ENCODE peak calls at places on chromosome 21, in four cellular contexts. E, T, U and H are unnamed samples.

GRCh38 chr21:8992731-8993174 is 1528.6 kb upstream of the TPTE start:
- DNase-seq in E (peak; percentile 44), T (no peak), U (no peak), H (peak; percentile 95)

GRCh38 chr21:44593598-44594405 is 1.5 kb upstream of the KRTAP10-6 start:
- DNase-seq in E (peak; percentile 67), T (no peak), U (no peak), H (peak; percentile 81)

GRCh38 chr21:36890086-36890485 is 76.4 kb downstream of the HLCS start:
- DNase-seq in E (no peak), T (no peak), U (no peak), H (no peak)

GRCh38 chr21:14072761-14073535 is 137.8 kb downstream of the LIPI start:
- DNase-seq in E (no peak), T (no peak), U (no peak), H (no peak)

GRCh38 chr21:35933466-35933865 is 126.9 kb downstream of the SETD4 start:
- DNase-seq in E (no peak), T (no peak), U (no peak), H (no peak)

GRCh38 chr21:37273440-37273839 is 6.3 kb upstream of the VPS26C start:
- DNase-seq in E (no peak), T (no peak), U (no peak), H (no peak)

GRCh38 chr21:37552496-37553399 is 186.2 kb downstream of the DYRK1A start:
- DNase-seq in E (no peak), T (no peak), U (no peak), H (no peak)

GRCh38 chr21:33844104-33844889 is 71.3 kb downstream of the ATP5PO start:
- DNase-seq in E (no peak), T (no peak), U (no peak), H (peak; percentile 40)

GRCh38 chr21:29176721-29177120 is 46.3 kb downstream of the MAP3K7CL start:
- DNase-seq in E (no peak), T (no peak), U (no peak), H (no peak)
- TF ChIP-seq ETV6 in E (no peak), T (no peak), U (no peak), H (no peak)

GRCh38 chr21:31351973-31352372 is 7.9 kb upstream of the TIAM1 start:
- DNase-seq in E (no peak), T (no peak), U (no peak), H (no peak)

GRCh38 chr21:31354122-31354521 is 10.1 kb upstream of the TIAM1 start:
- DNase-seq in E (no peak), T (no peak), U (no peak), H (no peak)

GRCh38 chr21:31352841-31353240 is 8.8 kb upstream of the TIAM1 start:
- DNase-seq in E (no peak), T (no peak), U (no peak), H (no peak)

GRCh38 chr21:31358148-31358547 is 14.1 kb upstream of the TIAM1 start:
- DNase-seq in E (no peak), T (no peak), U (no peak), H (no peak)

GRCh38 chr21:31354604-31355443 is 10.8 kb upstream of the TIAM1 start:
- DNase-seq in E (no peak), T (no peak), U (peak; percentile 51), H (no peak)
- TF ChIP-seq ETV6 in E (no peak), T (no peak), U (no peak), H (no peak)

DNA sequence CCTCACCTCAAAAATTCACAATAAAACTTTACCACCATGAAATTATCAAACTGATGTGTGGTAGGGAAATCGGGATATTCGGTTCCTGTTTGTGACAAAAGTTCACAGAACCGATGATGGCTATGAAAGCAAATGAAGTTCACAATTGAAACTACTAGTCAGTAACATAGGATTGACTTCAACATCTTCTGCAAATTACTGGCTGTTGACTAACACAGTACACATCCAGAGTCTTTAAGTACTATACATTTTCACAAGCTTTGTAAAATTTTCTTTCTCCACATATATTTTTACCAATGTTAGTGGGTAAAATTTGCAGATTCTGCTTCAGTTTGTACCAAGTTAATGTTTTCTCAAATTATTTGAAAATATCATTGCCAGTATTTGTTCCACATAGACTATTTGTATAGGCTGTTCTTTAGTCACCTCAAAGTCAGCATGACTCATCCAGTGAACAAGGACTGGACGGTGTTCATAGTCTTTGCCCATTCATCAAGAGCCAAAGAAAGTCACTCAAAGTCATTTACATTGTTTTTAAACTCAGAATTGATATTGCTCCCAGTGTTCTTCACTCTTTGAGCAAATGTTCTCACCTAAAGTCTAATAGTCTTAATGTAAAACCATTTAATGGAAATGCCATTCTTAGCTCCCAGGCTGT is 213.4 kb downstream of the USP25 start:
- DNase-seq in E (no peak), T (no peak), U (no peak), H (peak; percentile 26)
- TF ChIP-seq ETV6 in E (no peak), T (no peak), U (no peak), H (no peak)

DNA sequence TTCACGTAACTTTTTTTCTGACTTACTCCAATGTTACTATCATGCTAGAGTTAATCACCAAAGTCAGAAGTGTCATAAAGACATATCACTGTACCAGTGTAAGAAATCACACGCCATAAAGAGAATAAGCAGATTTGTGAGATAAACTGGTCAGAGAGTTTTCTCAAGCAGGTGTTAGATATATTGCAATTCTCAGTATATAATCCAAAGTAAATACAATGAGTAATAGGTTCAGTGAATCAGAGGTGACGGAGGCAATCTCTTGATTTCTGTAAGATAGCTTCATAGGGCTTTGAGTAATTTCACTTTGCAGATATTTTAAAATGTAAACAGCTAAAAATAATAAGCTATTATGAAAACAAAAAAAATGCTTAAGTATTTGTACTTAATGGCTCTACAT is 118.8 kb downstream of the USP25 start:
- DNase-seq in E (no peak), T (no peak), U (no peak), H (no peak)
- TF ChIP-seq ETV6 in E (no peak), T (no peak), U (no peak), H (no peak)

GRCh38 chr21:42438316-42439205 is 34.9 kb downstream of the UBASH3A start:
- DNase-seq in E (no peak), T (no peak), U (no peak), H (no peak)

GRCh38 chr21:42439284-42440186 is 35.8 kb downstream of the UBASH3A start:
- DNase-seq in E (no peak), T (no peak), U (no peak), H (no peak)

GRCh38 chr21:42441963-42442362 is 38.3 kb downstream of the UBASH3A start:
- DNase-seq in E (no peak), T (no peak), U (no peak), H (no peak)

GRCh38 chr21:42437786-42438185 is 34.1 kb downstream of the UBASH3A start:
- DNase-seq in E (no peak), T (peak; percentile 45), U (no peak), H (no peak)

GRCh38 chr21:42440187-42440792 is 36.6 kb downstream of the UBASH3A start:
- DNase-seq in E (no peak), T (no peak), U (peak; percentile 70), H (no peak)
- TF ChIP-seq ETV6 in E (no peak), T (no peak), U (no peak), H (no peak)

GRCh38 chr21:45818904-45819285 is 162.7 kb upstream of the COL6A1 start:
- DNase-seq in E (no peak), T (no peak), U (peak; percentile 21), H (peak; percentile 73)

GRCh38 chr21:45822002-45822397 is 159.6 kb upstream of the COL6A1 start:
- DNase-seq in E (no peak), T (no peak), U (no peak), H (no peak)

GRCh38 chr21:45821315-45822001 is 160.1 kb upstream of the COL6A1 start:
- DNase-seq in E (no peak), T (no peak), U (no peak), H (no peak)

GRCh38 chr21:45819478-45820170 is 161.9 kb upstream of the COL6A1 start:
- DNase-seq in E (no peak), T (no peak), U (no peak), H (no peak)

DNA sequence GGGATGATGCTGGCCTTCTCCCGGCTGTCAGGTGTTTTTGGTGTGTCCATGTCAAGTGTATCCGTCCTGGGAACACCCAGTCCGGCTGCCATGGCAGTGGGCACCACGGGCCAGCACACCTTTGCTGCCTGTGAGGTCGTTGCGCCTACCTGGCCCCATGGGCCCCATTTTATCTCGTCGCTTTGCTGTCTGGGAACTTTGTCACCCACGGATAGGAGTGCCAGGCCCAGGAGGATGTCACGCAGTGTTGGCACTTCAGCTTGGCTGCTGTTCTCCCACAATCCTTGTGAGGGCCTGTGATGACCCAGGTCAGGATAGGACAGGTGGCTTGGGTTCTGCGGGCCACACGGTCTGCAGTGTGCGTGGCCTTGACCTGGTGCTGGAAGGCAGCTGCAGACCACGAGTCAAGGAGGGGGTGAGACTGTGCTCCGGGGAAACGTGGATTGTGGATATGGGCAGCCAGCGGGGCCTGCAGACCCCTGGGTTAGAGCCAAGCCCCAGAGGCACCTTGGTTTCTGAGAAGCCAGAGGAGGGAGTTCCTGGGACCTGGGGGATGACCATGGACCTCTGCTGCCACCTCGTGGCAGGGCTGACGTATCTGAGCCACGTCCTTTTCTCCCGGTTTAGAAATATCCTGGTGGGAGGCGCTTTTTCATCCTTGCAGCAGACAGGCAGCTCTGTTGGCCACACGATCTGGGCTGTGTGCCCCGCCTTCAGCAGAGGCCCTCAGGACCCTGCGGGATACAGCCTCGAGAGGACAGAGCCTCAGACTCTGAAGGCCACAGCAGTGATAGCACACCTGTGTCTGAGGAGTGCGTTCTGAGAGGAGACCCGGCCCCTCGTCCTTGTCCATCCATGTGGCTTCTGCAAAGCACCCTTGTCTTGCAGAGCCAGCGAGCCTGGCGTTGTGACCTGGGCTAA is 161.1 kb upstream of the COL6A1 start:
- DNase-seq in E (peak; percentile 96), T (peak; percentile 89), U (no peak), H (peak; percentile 78)
- TF ChIP-seq ETV6 in E (no peak), T (no peak), U (no peak), H (no peak)

DNA sequence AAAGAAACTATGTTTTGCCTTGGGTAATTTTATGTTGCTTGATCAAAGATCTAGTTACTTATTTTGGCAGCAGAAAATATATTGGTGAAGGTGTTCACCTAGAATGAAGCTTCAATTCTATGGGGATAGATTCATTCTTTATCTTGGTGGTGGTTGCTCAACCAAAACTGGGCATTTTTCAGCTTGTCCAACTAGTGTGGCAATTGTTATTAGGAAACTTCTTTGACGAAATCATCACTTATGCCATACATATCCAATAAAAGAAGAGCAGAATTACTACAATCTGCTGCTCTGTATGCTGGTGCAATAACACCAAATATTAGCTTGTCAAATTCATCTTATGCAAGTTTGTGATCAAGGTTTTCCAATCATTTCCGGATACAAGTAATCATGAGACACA is 26.8 kb upstream of the TMPRSS15 start:
- DNase-seq in E (no peak), T (no peak), U (no peak), H (no peak)
- TF ChIP-seq ETV6 in E (no peak), T (no peak), U (no peak), H (no peak)

GRCh38 chr21:20343186-20343585 is 655.0 kb upstream of the NCAM2 start:
- DNase-seq in E (no peak), T (no peak), U (no peak), H (no peak)
- TF ChIP-seq ETV6 in E (no peak), T (no peak), U (no peak), H (no peak)